ENCODE peak calls at places on chromosome 22, in ten cellular contexts. R is CD4-positive, alpha-beta T cell; C is fibroblast of mammary gland; G is epithelial cell of esophagus; W is colonic mucosa; T is foreskin fibroblast; A is cardiac muscle cell; Y is lower leg skin; I is HCT116; F is neural crest cell. E is an unnamed sample.

GRCh38 chr22:39574779-39575551 is 4.4 kb downstream of the CACNA1I start:
- DNase-seq in F (no peak), C (peak), T (peak), Y (no peak), G (peak), I (peak), W (no peak), A (no peak), R (no peak), E (no peak)

GRCh38 chr22:39490135-39490798 is 11.8 kb upstream of the MIEF1 start:
- DNase-seq in F (peak), G (peak), Y (peak), R (peak), I (peak), W (peak), T (peak), A (peak), C (peak), E (no peak)

GRCh38 chr22:50502628-50503474 is 4.7 kb downstream of the LMF2 start:
- DNase-seq in W (no peak), I (no peak), F (no peak), A (no peak), G (no peak), T (no peak), R (no peak), C (no peak), Y (no peak), E (no peak)

GRCh38 chr22:42326786-42327185 is 56.3 kb upstream of the TCF20 start:
- DNase-seq in G (peak), W (no peak), I (no peak), C (peak), T (no peak), R (no peak), A (no peak), F (no peak), Y (no peak), E (no peak)

GRCh38 chr22:27149886-27150529 is 492.6 kb downstream of the MIAT start:
- DNase-seq in F (no peak), I (no peak), Y (no peak), G (no peak), C (peak), T (no peak), A (no peak), R (no peak), W (no peak), E (no peak)

GRCh38 chr22:29268511-29269229 is 602 bp downstream of the EWSR1 start:
- DNase-seq in T (peak), I (peak), R (peak), W (no peak), G (peak), F (peak), Y (peak), C (peak), A (peak), E (no peak)

GRCh38 chr22:40602231-40602630 is 34.3 kb downstream of the MRTFA start:
- DNase-seq in G (no peak), I (no peak), T (no peak), A (no peak), F (no peak), R (no peak), W (no peak), C (peak), Y (no peak), E (no peak)

GRCh38 chr22:24291538-24292201 is 21.0 kb downstream of the SPECC1L start:
- DNase-seq in I (no peak), G (no peak), Y (no peak), W (no peak), C (no peak), T (no peak), A (no peak), R (no peak), F (no peak), E (no peak)

GRCh38 chr22:35944458-35944857 is 84.2 kb downstream of the RBFOX2 start:
- DNase-seq in Y (no peak), C (no peak), R (no peak), T (no peak), G (no peak), W (no peak), A (no peak), I (no peak), F (no peak), E (no peak)

GRCh38 chr22:41070665-41071331 is 21.6 kb upstream of the EP300 start:
- DNase-seq in I (no peak), G (no peak), W (no peak), C (no peak), Y (no peak), A (no peak), F (no peak), T (no peak), R (no peak), E (no peak)

GRCh38 chr22:17938484-17938924 is 85.9 kb downstream of the MICAL3 start:
- DNase-seq in T (peak), C (peak), I (no peak), A (peak), G (no peak), F (no peak), Y (no peak), W (no peak), R (no peak), E (no peak)

GRCh38 chr22:30434775-30435315 is 9.3 kb downstream of the MTFP1 start:
- DNase-seq in C (no peak), F (no peak), W (no peak), T (no peak), I (no peak), R (no peak), Y (no peak), A (no peak), G (no peak), E (no peak)

GRCh38 chr22:30433773-30434172 is 8.2 kb downstream of the MTFP1 start:
- DNase-seq in W (no peak), I (no peak), R (no peak), G (peak), T (no peak), F (no peak), A (no peak), Y (no peak), C (no peak), E (no peak)

GRCh38 chr22:30436196-30436595 is 10.6 kb downstream of the MTFP1 start:
- DNase-seq in C (no peak), R (no peak), Y (no peak), T (no peak), A (no peak), I (no peak), G (peak), F (no peak), W (no peak), E (no peak)

GRCh38 chr22:30433227-30433626 is 7.7 kb downstream of the MTFP1 start:
- DNase-seq in C (no peak), I (no peak), W (no peak), G (no peak), F (no peak), A (no peak), Y (no peak), R (no peak), T (no peak), E (no peak)

DNA sequence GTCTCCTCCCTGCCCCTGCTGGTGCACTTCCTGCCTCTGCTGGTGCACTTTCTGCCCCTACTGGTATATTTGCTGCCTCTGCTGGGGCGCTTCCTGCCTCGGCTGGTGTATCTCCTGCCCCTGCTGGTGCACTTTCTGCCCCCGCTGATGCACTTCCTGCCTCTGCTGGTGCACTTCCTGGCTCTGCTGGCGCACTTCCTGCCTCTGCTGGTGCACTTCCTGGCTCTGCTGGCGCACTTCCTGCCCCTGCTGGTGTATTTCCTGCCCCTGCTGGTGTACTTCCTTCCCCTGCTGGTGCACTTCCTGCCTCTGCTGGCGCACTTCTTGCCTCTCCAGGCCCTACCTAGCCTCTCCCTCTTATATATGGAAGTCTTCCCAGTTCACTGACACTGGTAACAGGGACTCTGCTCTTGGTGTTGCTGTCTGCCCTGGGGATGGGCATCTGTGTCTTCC is 10.1 kb downstream of the MTFP1 start:
- DNase-seq in W (peak), Y (peak), T (no peak), G (no peak), F (no peak), R (peak), C (no peak), I (peak), A (no peak), E (no peak)
- TF ChIP-seq CTCF in W (no peak), Y (no peak), T (no peak), G (no peak), F (no peak), R (peak), C (no peak), I (peak), A (no peak), E (no peak)

GRCh38 chr22:46035380-46035741 is 58.4 kb upstream of the WNT7B start:
- DNase-seq in F (no peak), R (no peak), A (no peak), T (no peak), G (no peak), Y (no peak), C (no peak), W (no peak), I (no peak), E (no peak)

GRCh38 chr22:46038174-46038487 is 61.2 kb upstream of the WNT7B start:
- DNase-seq in G (no peak), W (no peak), Y (no peak), C (no peak), R (no peak), F (no peak), I (no peak), T (no peak), A (no peak), E (no peak)

GRCh38 chr22:46035742-46036557 is 59.0 kb upstream of the WNT7B start:
- DNase-seq in F (peak), R (peak), I (peak), A (peak), T (peak), G (peak), C (peak), W (peak), Y (peak), E (peak)

GRCh38 chr22:46038516-46039430 is 61.8 kb upstream of the WNT7B start:
- DNase-seq in W (peak), R (no peak), Y (peak), I (no peak), G (no peak), F (no peak), A (no peak), T (no peak), C (peak), E (no peak)

DNA sequence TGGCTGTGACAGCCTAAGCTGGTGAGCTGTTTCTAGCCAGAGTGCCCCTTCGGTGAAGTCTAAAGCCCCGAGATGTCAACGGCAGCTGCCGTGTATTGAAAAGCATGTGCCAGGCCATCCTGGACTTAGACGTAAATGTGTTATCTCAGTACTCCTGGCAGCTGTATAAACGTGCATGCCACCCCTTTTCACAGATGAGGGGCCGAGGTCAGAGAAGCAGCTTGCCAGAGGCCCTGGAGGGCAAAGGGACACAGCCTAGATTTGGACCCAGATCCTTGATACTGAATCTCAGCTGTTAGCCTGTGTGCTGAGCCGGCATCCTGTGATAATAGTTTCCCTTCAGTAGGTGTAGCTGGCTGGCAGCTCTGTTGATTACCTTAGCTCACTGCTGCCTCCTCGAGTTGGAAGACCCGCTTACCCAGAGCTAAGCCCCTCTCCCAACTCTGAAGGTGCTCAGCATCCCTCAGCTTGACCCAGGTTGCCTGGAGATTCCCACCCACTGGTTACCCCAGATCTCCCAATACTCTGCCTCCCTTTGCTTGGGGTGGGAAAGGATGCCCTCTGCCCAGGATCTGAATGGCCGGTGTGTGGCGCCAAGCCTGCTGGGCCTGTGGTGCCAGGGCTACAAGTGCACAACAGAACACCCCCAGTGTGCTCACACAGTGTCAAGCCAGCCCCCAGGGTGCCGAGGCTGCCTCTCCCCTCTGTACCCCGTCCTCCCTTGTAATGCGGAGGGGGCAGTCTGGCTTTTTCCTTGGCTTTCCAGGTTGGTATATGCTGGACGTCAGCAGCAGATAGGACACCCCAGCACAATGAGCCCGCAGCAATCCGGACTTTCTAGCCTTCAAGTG is 59.8 kb upstream of the WNT7B start:
- DNase-seq in Y (peak), F (no peak), I (peak), R (peak), G (peak), A (peak), T (no peak), C (peak), W (peak), E (no peak)
- TF ChIP-seq CTCF in Y (no peak), F (no peak), I (peak), R (peak), G (peak), A (no peak), T (no peak), C (peak), W (no peak), E (no peak)

GRCh38 chr22:37849089-37849751 is at the start of gene EIF3L:
- DNase-seq in A (peak), Y (peak), G (peak), F (peak), R (peak), C (peak), W (peak), T (peak), I (peak), E (peak)
- TF ChIP-seq CTCF in A (no peak), Y (no peak), G (no peak), F (no peak), R (no peak), C (no peak), W (no peak), T (no peak), I (no peak), E (no peak)

DNA sequence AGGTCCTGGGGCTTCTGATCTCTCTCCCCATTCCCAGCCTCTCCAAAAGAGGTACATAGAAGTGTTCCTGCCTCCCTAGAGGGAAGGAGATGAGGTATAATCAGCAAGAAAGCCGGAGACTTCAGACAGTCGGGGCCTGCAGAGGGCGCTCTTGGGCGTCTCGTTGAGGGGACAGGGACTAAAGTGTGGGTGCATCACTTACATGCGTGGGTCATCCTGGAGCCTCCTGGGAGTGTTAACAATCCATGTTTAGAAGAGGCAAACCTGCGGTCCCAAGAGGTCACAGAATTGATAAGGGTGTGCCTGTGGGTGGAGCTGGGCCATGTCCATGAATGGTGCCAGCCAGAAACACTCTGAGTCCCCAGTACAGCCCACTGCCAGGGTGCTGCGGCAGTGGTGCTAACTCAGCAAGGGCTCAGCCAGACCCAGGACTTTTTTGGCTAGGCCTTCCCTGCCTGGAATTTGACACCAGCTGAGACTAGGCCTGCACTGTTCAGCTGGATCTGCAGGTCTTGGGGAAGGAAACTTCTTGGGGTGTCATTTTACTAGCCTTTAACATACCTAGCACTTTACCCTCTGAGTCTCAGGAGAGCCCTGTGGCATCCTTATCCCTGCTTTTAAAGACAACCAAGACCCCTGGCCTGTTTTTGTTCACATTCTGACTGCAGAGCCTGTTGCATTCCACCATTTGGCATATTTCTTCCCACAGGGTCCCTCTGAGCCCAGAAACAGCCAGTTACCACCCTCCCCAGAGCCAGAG is 5.5 kb downstream of the YDJC start:
- DNase-seq in R (peak), G (peak), F (peak), W (peak), I (no peak), C (peak), T (peak), A (peak), Y (no peak), E (no peak)
- TF ChIP-seq CTCF in R (no peak), G (peak), F (peak), W (peak), I (peak), C (peak), T (peak), A (peak), Y (no peak), E (no peak)